ENCODE peak calls at places on chromosomes 13 and 19, in four cellular contexts. X is Calu3; B is progenitor cell of endocrine pancreas; C is activated T-cell treated with anti-CD3 and anti-CD28 coated beads, Interleukin-2, amount 50 U/mL, for 72 hours. Y is an unnamed sample.

GRCh38 chr19:35757231-35757748 is 461 bp upstream of the HSPB6 start:
- DNase-seq in X (peak; percentile 43), B (no peak), C (peak; percentile 62), Y (peak; percentile 99)

GRCh38 chr13:23905766-23906165 is 8.5 kb upstream of the C1QTNF9B start:
- DNase-seq in X (no peak), B (no peak), C (no peak), Y (no peak)

GRCh38 chr13:44755872-44756271 is 179.7 kb upstream of the TSC22D1 start:
- DNase-seq in X (no peak), B (no peak), C (no peak), Y (peak; percentile 40)

GRCh38 chr19:54364775-54365257 is at the start of gene LAIR1:
- DNase-seq in X (no peak), B (no peak), C (peak; percentile 58), Y (no peak)

GRCh38 chr13:47680752-47681151 is 320.3 kb downstream of the SUCLA2 start:
- DNase-seq in X (no peak), B (no peak), C (no peak), Y (peak; percentile 70)

GRCh38 chr19:19304186-19304975 is 15.9 kb downstream of the SUGP1 start:
- DNase-seq in X (no peak), B (no peak), C (no peak), Y (no peak)

GRCh38 chr13:114279770-114280169 is 1.6 kb upstream of the UPF3A start:
- DNase-seq in X (no peak), B (no peak), C (no peak), Y (no peak)

GRCh38 chr19:40803857-40804782 is 5.1 kb downstream of the EGLN2 start:
- DNase-seq in X (no peak), B (no peak), C (peak; percentile 56), Y (no peak)

GRCh38 chr19:32630338-32630737 is 44.6 kb downstream of the ANKRD27 start:
- DNase-seq in X (no peak), B (no peak), C (no peak), Y (no peak)

GRCh38 chr13:84377071-84377470 is 494.8 kb upstream of the SLITRK1 start:
- DNase-seq in X (no peak), B (no peak), C (no peak), Y (no peak)

GRCh38 chr13:21124853-21125252 is 51.5 kb downstream of the SKA3 start:
- DNase-seq in X (peak; percentile 77), B (no peak), C (no peak), Y (peak; percentile 71)

GRCh38 chr13:30915691-30916541 is 9.8 kb downstream of the MEDAG start:
- DNase-seq in X (no peak), B (no peak), C (no peak), Y (no peak)

GRCh38 chr13:109939105-109939504 is 152.7 kb upstream of the IRS2 start:
- DNase-seq in X (no peak), B (no peak), C (no peak), Y (no peak)

GRCh38 chr13:83867708-83868107 is 14.6 kb downstream of the SLITRK1 start:
- DNase-seq in X (no peak), B (no peak), C (no peak), Y (no peak)